ENCODE peak calls at places on chromosomes 6 and 20, in four cellular contexts. V is stimulated activated naive B cell treated with anti-CD40 and anti-IgM and Interleukin-4, amounts not matched to agents 10 μg/mL and 1 μg/mL and 100 μg/mL, for 72 hours; S is occipital lobe; J is HT1080. O is an unnamed sample.

GRCh38 chr6:109695468-109695867 is 4.4 kb downstream of the FIG4 start:
- DNase-seq in J (no peak), S (no peak), V (no peak), O (no peak)

GRCh38 chr20:824490-824889 is 9.0 kb upstream of the FAM110A start:
- DNase-seq in J (no peak), S (no peak), V (no peak), O (no peak)

GRCh38 chr6:16762265-16762546 is 946 bp upstream of the ATXN1 start:
- DNase-seq in S (no peak), V (no peak), J (peak), O (no peak)

GRCh38 chr20:62735331-62735821 is 26.7 kb downstream of the NTSR1 start:
- DNase-seq in S (no peak), V (no peak), J (no peak), O (no peak)

GRCh38 chr6:168703970-168704369 is 263.0 kb downstream of the SMOC2 start:
- DNase-seq in S (no peak), J (no peak), V (no peak), O (peak)

GRCh38 chr6:138509371-138509770 is 10.1 kb upstream of the NHSL1 start:
- DNase-seq in V (no peak), J (peak), S (no peak), O (no peak)

GRCh38 chr20:59751075-59751711 is 146.9 kb downstream of the PHACTR3 start:
- DNase-seq in J (peak), S (peak), V (peak), O (peak)

GRCh38 chr6:31534521-31535040 is 5.8 kb downstream of the MCCD1 start:
- DNase-seq in S (no peak), J (no peak), V (no peak), O (no peak)

GRCh38 chr6:154411076-154411475 is 54.5 kb upstream of the IPCEF1 start:
- DNase-seq in J (no peak), S (no peak), V (no peak), O (no peak)

GRCh38 chr6:118971682-118972081 is 36.7 kb upstream of the MCM9 start:
- DNase-seq in V (no peak), J (no peak), S (no peak), O (no peak)

GRCh38 chr20:3041818-3042504 is 1.5 kb upstream of the GNRH2 start:
- DNase-seq in S (no peak), J (no peak), V (no peak), O (no peak)

GRCh38 chr20:61963149-61963548 is 102.5 kb downstream of the TAF4 start:
- DNase-seq in S (no peak), J (no peak), V (no peak), O (no peak)

GRCh38 chr6:28944412-28945006 is 20.7 kb upstream of the TRIM27 start:
- DNase-seq in J (peak), V (peak), S (peak), O (peak)

GRCh38 chr6:139743629-139744028 is 369.2 kb upstream of the CITED2 start:
- DNase-seq in J (peak), S (no peak), V (no peak), O (no peak)

GRCh38 chr6:683742-684440 is 9.0 kb downstream of the EXOC2 start:
- DNase-seq in J (peak), V (no peak), S (no peak), O (no peak)

GRCh38 chr20:1646975-1647431 is 10.6 kb downstream of the SIRPG start:
- DNase-seq in V (no peak), S (no peak), J (no peak), O (no peak)

GRCh38 chr6:37354526-37355384 is 972 bp downstream of the RNF8 start:
- DNase-seq in S (peak), V (no peak), J (no peak), O (peak)

GRCh38 chr6:142943746-142944125 is 1.2 kb downstream of the HIVEP2 start:
- DNase-seq in S (peak), J (peak), V (no peak), O (peak)

GRCh38 chr6:21953831-21954801 is 342.7 kb downstream of the PRL start:
- DNase-seq in J (peak), S (no peak), V (no peak), O (no peak)

GRCh38 chr6:22794844-22795243 is 225.5 kb downstream of the HDGFL1 start:
- DNase-seq in J (no peak), V (no peak), S (no peak), O (no peak)

GRCh38 chr6:155158044-155158843 is 105.6 kb upstream of the CLDN20 start:
- DNase-seq in V (no peak), J (peak), S (no peak), O (no peak)

GRCh38 chr6:92684386-92684785 is 735.0 kb downstream of the EPHA7 start:
- DNase-seq in J (peak), S (no peak), V (no peak), O (no peak)

GRCh38 chr6:13445005-13445743 is 42.2 kb downstream of the GFOD1 start:
- DNase-seq in J (no peak), S (peak), V (no peak), O (no peak)